ENCODE peak calls at places on chromosomes 16 and 17, in seven cellular contexts. E, I, X, C, Z, O and R are unnamed samples.

GRCh38 chr16:85729907-85730465 is 20.9 kb downstream of the C16orf74 start:
- DNase-seq in E (no peak), I (no peak), X (no peak), C (no peak), Z (no peak), O (no peak), R (no peak)

GRCh38 chr17:79907855-79908254 is 68.6 kb upstream of the CBX4 start:
- DNase-seq in E (no peak), I (no peak), X (peak), C (no peak), Z (peak), O (no peak), R (peak)

GRCh38 chr16:22977294-22977697 is 163.3 kb downstream of the HS3ST2 start:
- DNase-seq in E (no peak), I (no peak), X (no peak), C (no peak), Z (no peak), O (no peak), R (peak)

GRCh38 chr16:21645261-21645721 is 7.1 kb downstream of the IGSF6 start:
- DNase-seq in E (no peak), I (no peak), X (peak), C (no peak), Z (no peak), O (no peak), R (no peak)

GRCh38 chr17:81294512-81295030 is 536 bp downstream of the SLC38A10 start:
- DNase-seq in E (no peak), I (peak), X (peak), C (peak), Z (peak), O (no peak), R (peak)

GRCh38 chr16:89216315-89217137 is 977 bp upstream of the ZNF778 start:
- DNase-seq in E (peak), I (peak), X (peak), C (peak), Z (peak), O (no peak), R (peak)

GRCh38 chr16:87201777-87202176 is 115.4 kb downstream of the C16orf95 start:
- DNase-seq in E (no peak), I (no peak), X (no peak), C (no peak), Z (no peak), O (no peak), R (no peak)

GRCh38 chr16:28549301-28549899 is 4.3 kb upstream of the SGF29 start:
- DNase-seq in E (no peak), I (peak), X (peak), C (no peak), Z (peak), O (no peak), R (no peak)

GRCh38 chr16:48352648-48353347 is 32.4 kb downstream of the SIAH1 start:
- DNase-seq in E (no peak), I (no peak), X (no peak), C (no peak), Z (no peak), O (no peak), R (no peak)

GRCh38 chr16:84786605-84787302 is 33.0 kb upstream of the CRISPLD2 start:
- DNase-seq in E (no peak), I (no peak), X (no peak), C (no peak), Z (no peak), O (no peak), R (no peak)

GRCh38 chr16:85563515-85564276 is 49.4 kb upstream of the GSE1 start:
- DNase-seq in E (no peak), I (no peak), X (peak), C (peak), Z (peak), O (no peak), R (no peak)

GRCh38 chr16:88384222-88385111 is 1.7 kb downstream of the ZNF469 start:
- DNase-seq in E (no peak), I (no peak), X (no peak), C (no peak), Z (no peak), O (no peak), R (no peak)

GRCh38 chr17:3558603-3559269 is 1.1 kb upstream of the TRPV3 start:
- DNase-seq in E (peak), I (no peak), X (peak), C (no peak), Z (no peak), O (no peak), R (no peak)

GRCh38 chr17:18974407-18975149 is 22.6 kb downstream of the SLC5A10 start:
- DNase-seq in E (no peak), I (no peak), X (peak), C (no peak), Z (no peak), O (no peak), R (no peak)

GRCh38 chr16:86335266-86336172 is 174.8 kb upstream of the FOXF1 start:
- DNase-seq in E (no peak), I (no peak), X (no peak), C (no peak), Z (no peak), O (no peak), R (no peak)

GRCh38 chr16:19380316-19380715 is 37.4 kb upstream of the TMC5 start:
- DNase-seq in E (no peak), I (no peak), X (no peak), C (no peak), Z (no peak), O (no peak), R (no peak)

GRCh38 chr17:15466131-15466530 is 1.3 kb downstream of the CDRT4 start:
- DNase-seq in E (no peak), I (no peak), X (no peak), C (no peak), Z (no peak), O (no peak), R (no peak)

GRCh38 chr17:8046929-8047768 is 8.3 kb downstream of the ALOX15B start:
- DNase-seq in E (no peak), I (no peak), X (no peak), C (no peak), Z (no peak), O (no peak), R (no peak)

GRCh38 chr16:78931267-78932060 is 669.1 kb downstream of the MAF start:
- DNase-seq in E (no peak), I (no peak), X (no peak), C (no peak), Z (no peak), O (no peak), R (no peak)

GRCh38 chr17:4090898-4091297 is 51.9 kb downstream of the ZZEF1 start:
- DNase-seq in E (no peak), I (no peak), X (peak), C (no peak), Z (no peak), O (no peak), R (no peak)

GRCh38 chr17:81710514-81711308 is 1.4 kb upstream of the SLC25A10 start:
- DNase-seq in E (no peak), I (no peak), X (no peak), C (no peak), Z (peak), O (no peak), R (peak)

GRCh38 chr17:39161967-39162366 is 4.0 kb downstream of the ARL5C start:
- DNase-seq in E (no peak), I (no peak), X (no peak), C (no peak), Z (no peak), O (no peak), R (no peak)

GRCh38 chr17:2705263-2705662 is 6.3 kb downstream of the CLUH start:
- DNase-seq in E (no peak), I (no peak), X (peak), C (no peak), Z (peak), O (no peak), R (no peak)

GRCh38 chr16:55471448-55472097 is 7.4 kb upstream of the MMP2 start:
- DNase-seq in E (no peak), I (no peak), X (peak), C (no peak), Z (peak), O (no peak), R (no peak)

GRCh38 chr17:20159406-20160075 is 150.4 kb downstream of the SPECC1 start:
- DNase-seq in E (no peak), I (no peak), X (peak), C (no peak), Z (no peak), O (no peak), R (no peak)

DNA sequence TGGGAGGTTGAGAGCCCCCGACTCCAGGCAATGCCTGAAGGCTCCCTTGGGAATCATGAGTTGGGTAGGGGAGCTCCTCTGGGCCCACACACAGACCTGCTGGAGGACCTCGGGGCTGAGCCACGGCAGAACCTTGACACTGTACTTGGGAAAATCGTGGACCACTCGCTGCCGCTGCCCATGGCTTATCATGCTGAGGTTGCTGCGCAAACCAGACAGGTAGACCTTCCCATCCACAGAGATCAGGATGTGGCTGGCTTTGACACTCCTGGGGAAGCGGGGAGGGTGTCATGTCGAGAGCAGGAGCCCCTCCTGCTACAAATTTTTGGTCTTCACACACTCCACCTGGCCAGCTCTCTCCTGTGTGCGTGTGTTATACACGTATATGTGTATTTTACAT is 7.2 kb upstream of the LIMD2 start:
- DNase-seq in E (no peak), I (no peak), X (no peak), C (no peak), Z (no peak), O (no peak), R (no peak)
- H3K27ac ChIP-seq in E (peak), I (no peak), X (no peak), C (no peak), Z (no peak), O (no peak), R (no peak)

DNA sequence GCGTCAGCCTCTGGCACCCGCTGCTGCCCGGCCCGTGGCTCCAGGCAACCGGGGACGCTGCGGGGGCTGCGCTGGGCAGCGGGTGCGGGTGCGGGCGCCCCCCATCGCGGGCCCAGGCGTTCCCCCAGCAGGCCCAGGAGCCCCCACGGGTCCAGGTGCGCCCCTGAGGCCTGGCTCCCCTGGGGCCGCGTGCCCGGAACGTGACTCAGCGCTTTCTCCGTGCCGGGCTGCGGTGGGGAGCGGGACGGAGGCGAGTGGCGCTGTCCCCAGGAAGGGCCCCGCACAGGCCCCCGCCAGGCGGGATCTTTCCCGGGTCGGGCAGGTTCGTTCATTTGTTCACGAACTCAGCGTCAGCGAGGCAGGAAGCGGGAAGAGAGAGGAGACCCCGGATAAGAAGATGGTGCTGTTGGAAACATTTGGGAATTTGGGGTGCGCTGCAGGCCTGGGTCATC is 18.4 kb upstream of the EXOC7 start:
- DNase-seq in E (no peak), I (no peak), X (no peak), C (no peak), Z (no peak), O (no peak), R (no peak)
- H3K27ac ChIP-seq in E (no peak), I (peak), X (no peak), C (peak), Z (no peak), O (no peak), R (no peak)

DNA sequence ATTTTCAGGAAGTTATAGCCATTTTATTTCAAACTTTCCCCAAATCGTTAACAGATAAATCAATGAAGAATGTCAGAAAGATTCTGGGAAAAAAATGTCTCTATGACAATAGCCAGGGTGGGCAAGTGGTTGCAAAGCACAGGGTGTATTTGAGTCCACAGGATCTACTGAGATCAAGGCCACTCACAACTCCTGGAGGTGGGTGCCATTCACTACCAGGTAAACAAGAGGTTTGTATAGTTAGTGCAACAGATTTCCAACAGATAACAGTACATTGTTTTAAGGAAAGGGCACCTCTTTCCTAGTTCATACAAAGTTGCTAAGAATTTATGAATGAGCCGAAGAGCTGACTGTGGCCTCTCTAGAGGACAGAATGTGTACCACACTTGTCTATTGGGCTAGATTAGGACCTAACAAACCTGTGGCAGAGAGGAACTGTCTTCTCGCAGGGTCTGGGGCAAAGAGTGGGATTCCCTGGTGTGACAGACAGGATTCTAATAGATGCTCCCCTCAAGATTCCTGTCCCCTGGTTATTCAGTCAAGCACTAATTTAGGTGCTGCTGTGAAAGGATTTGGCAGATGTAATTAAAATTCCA is 52.0 kb upstream of the ZNF629 start:
- DNase-seq in E (no peak), I (no peak), X (no peak), C (no peak), Z (no peak), O (no peak), R (no peak)
- H3K27ac ChIP-seq in E (no peak), I (no peak), X (no peak), C (no peak), Z (peak), O (no peak), R (no peak)

GRCh38 chr17:42247734-42248133 is 28.5 kb downstream of the STAT5B start:
- DNase-seq in E (no peak), I (no peak), X (peak), C (no peak), Z (peak), O (no peak), R (no peak)
- H3K27ac ChIP-seq in E (peak), I (peak), X (peak), C (peak), Z (peak), O (peak), R (no peak)

GRCh38 chr16:1677339-1677738 is 740 bp upstream of the JPT2 start:
- DNase-seq in E (no peak), I (no peak), X (no peak), C (no peak), Z (no peak), O (no peak), R (peak)

GRCh38 chr16:1680361-1680760 is 2.3 kb downstream of the JPT2 start:
- DNase-seq in E (no peak), I (no peak), X (no peak), C (no peak), Z (no peak), O (no peak), R (peak)

GRCh38 chr16:1678500-1679098 is 520 bp downstream of the JPT2 start:
- DNase-seq in E (peak), I (peak), X (peak), C (no peak), Z (peak), O (no peak), R (peak)

GRCh38 chr16:1676661-1677060 is 1.4 kb upstream of the JPT2 start:
- DNase-seq in E (no peak), I (no peak), X (no peak), C (no peak), Z (no peak), O (no peak), R (no peak)

DNA sequence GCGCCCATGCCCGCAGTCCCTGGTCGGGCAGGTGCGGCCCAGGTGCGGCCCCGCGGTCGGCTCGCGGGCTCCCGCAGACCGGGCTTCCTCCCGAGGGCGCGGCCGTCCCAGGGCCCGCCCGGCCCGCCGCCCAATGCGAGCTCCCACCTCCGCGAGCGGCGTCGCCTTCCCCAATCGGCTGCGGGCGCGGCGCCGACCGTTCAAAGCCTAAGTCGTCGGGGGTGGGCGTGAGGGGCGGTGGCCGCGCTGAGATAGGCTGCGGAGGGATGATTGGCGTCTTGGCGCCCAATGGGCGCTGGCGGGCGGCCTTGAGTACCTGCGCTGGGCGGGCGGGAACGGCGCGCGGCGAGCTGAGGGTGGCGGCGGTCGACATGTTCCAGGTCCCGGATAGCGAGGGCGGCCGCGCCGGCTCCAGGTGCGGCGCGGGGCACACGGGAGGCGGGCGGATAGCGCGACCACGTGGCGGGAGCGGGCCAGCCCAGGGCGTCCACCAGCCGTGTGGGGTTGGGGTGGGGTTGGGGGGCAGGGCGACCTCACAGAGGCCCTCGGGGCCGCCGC is at the start of gene JPT2:
- DNase-seq in E (peak), I (peak), X (peak), C (peak), Z (peak), O (peak), R (peak)
- H3K27ac ChIP-seq in E (peak), I (peak), X (peak), C (peak), Z (peak), O (peak), R (no peak)

GRCh38 chr17:33497623-33498022 is 204.5 kb upstream of the ASIC2 start:
- DNase-seq in E (no peak), I (no peak), X (no peak), C (no peak), Z (no peak), O (no peak), R (no peak)

GRCh38 chr17:33493566-33493965 is 200.5 kb upstream of the ASIC2 start:
- DNase-seq in E (no peak), I (no peak), X (no peak), C (no peak), Z (no peak), O (no peak), R (no peak)

GRCh38 chr17:33492082-33492481 is 199.0 kb upstream of the ASIC2 start:
- DNase-seq in E (no peak), I (no peak), X (no peak), C (no peak), Z (no peak), O (no peak), R (no peak)

GRCh38 chr17:33492731-33493260 is 199.7 kb upstream of the ASIC2 start:
- DNase-seq in E (no peak), I (no peak), X (no peak), C (no peak), Z (no peak), O (no peak), R (no peak)

GRCh38 chr17:33494156-33494555 is 201.1 kb upstream of the ASIC2 start:
- DNase-seq in E (no peak), I (no peak), X (no peak), C (no peak), Z (no peak), O (no peak), R (no peak)
- H3K27ac ChIP-seq in E (no peak), I (no peak), X (no peak), C (no peak), Z (no peak), O (no peak), R (no peak)

GRCh38 chr17:72414967-72415853 is 294.4 kb downstream of the SOX9 start:
- DNase-seq in E (no peak), I (no peak), X (no peak), C (no peak), Z (no peak), O (no peak), R (no peak)
- H3K27ac ChIP-seq in E (no peak), I (peak), X (no peak), C (no peak), Z (no peak), O (no peak), R (no peak)

GRCh38 chr16:30604316-30604947 is 5.8 kb downstream of the ZNF689 start:
- DNase-seq in E (no peak), I (no peak), X (no peak), C (no peak), Z (no peak), O (no peak), R (no peak)
- H3K27ac ChIP-seq in E (no peak), I (no peak), X (no peak), C (peak), Z (no peak), O (no peak), R (no peak)

GRCh38 chr16:67539691-67540635 is 11.3 kb downstream of the RIPOR1 start:
- DNase-seq in E (no peak), I (no peak), X (no peak), C (no peak), Z (no peak), O (no peak), R (no peak)
- H3K27ac ChIP-seq in E (peak), I (no peak), X (no peak), C (peak), Z (no peak), O (no peak), R (no peak)

GRCh38 chr17:78238823-78239488 is 7.5 kb downstream of the TMEM235 start:
- DNase-seq in E (no peak), I (no peak), X (no peak), C (no peak), Z (peak), O (no peak), R (no peak)
- H3K27ac ChIP-seq in E (no peak), I (no peak), X (no peak), C (no peak), Z (no peak), O (no peak), R (no peak)